ENCODE peak calls at places on chromosomes 11 and 22, in eight cellular contexts. C is heart left ventricle, F is A549, E is tibial artery, O is psoas muscle, D is heart right ventricle, Q is thoracic aorta, K is uterus. L is an unnamed sample.

GRCh38 chr11:6703247-6704063 is 20.3 kb upstream of the MRPL17 start:
- DNase-seq in C (peak; percentile 64), F (peak; percentile 71), E (peak; percentile 59), O (no peak), D (peak; percentile 18), Q (no peak), K (peak; percentile 35), L (peak; percentile 66)

GRCh38 chr11:66907751-66908173 is 50.4 kb downstream of the PC start:
- DNase-seq in C (no peak), F (no peak), E (no peak), O (no peak), D (no peak), Q (no peak), K (no peak), L (no peak)

GRCh38 chr11:62644220-62644619 is 2.2 kb downstream of the GANAB start:
- DNase-seq in C (no peak), F (no peak), E (no peak), O (no peak), D (no peak), Q (no peak), K (no peak), L (no peak)

GRCh38 chr11:122146475-122146874 is 30.5 kb upstream of the BLID start:
- DNase-seq in C (no peak), F (no peak), E (no peak), O (no peak), D (no peak), Q (no peak), K (no peak), L (no peak)

GRCh38 chr11:45021692-45022130 is 71.0 kb upstream of the TP53I11 start:
- DNase-seq in C (peak; percentile 89), F (no peak), E (peak; percentile 89), O (peak; percentile 93), D (peak; percentile 83), Q (peak; percentile 23), K (peak; percentile 69), L (peak; percentile 53)

GRCh38 chr11:67076202-67076601 is 19.6 kb downstream of the RHOD start:
- DNase-seq in C (no peak), F (no peak), E (no peak), O (no peak), D (no peak), Q (no peak), K (no peak), L (no peak)

GRCh38 chr11:74417860-74418508 is 19.8 kb upstream of the PGM2L1 start:
- DNase-seq in C (no peak), F (no peak), E (no peak), O (no peak), D (no peak), Q (no peak), K (no peak), L (no peak)

GRCh38 chr11:124724854-124725718 is 14.7 kb upstream of the NRGN start:
- DNase-seq in C (peak; percentile 57), F (no peak), E (no peak), O (no peak), D (peak; percentile 33), Q (no peak), K (no peak), L (peak; percentile 87)

GRCh38 chr11:75563978-75564552 is 2.0 kb downstream of the SERPINH1 start:
- DNase-seq in C (peak; percentile 76), F (no peak), E (peak; percentile 66), O (peak; percentile 80), D (peak; percentile 62), Q (peak; percentile 62), K (peak; percentile 80), L (no peak)

GRCh38 chr11:41879186-41879738 is 419.8 kb upstream of the LRRC4C start:
- DNase-seq in C (no peak), F (no peak), E (no peak), O (no peak), D (no peak), Q (no peak), K (no peak), L (no peak)

GRCh38 chr11:100715163-100715792 is 28.2 kb downstream of the ARHGAP42 start:
- DNase-seq in C (no peak), F (no peak), E (no peak), O (no peak), D (no peak), Q (no peak), K (no peak), L (no peak)

DNA sequence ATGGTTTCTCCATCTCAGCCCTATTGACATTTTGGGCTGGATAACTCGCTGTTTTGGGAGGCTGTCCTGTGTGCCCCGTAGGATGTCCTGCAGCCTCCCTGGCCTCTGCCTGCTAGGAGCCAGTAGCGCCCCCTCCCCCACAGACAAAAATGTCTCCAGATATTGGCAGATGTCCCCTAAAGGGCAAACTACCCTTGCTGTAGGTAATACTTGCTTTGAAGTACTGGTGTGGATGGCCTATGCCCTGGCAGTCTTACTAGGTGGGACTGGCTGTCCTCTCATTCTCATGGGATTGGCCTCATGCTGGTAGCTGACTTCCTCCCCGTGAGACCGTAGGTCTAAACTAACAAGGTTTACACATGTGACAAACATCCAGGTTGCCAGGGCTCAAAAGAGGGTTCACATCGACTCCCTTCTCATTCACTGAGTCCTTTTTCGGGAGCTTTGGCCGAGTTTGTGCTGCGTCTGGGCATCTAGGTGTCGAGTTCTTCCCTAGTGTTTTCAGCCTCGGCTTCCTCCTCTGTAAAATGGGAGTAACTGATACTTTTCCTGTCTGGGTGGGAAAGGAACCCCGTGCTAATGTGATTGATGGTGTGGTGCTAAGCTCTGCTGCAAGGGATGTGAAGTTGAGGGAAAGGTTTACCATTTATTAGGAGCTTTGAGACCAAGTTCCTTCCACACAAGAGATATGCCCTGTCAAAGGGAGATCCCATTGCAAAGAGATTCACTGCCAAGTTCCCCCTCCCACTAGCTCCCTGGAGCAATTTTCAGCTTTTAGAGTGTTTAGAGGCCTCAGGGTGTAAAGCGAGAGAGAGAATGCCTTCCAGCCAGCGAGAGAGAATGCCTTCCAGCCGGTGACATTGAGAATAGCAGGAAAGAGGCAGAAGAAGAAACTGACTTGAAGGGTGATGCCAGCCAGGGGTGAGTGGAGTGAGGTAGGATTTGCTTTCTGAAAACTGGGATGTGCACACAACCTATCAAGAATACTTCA is 17.0 kb downstream of the PTPRJ start:
- DNase-seq in C (no peak), F (no peak), E (no peak), O (no peak), D (no peak), Q (no peak), K (no peak), L (no peak)
- H3K4me1 ChIP-seq in C (no peaks in the 10 kb centered on the region), F (peaks cover 96% of the 10 kb centered on the region), E (no peaks in the 10 kb centered on the region), O (no peaks in the 10 kb centered on the region), D (no peaks in the 10 kb centered on the region), Q (peaks cover 4% of the 10 kb centered on the region), K (no peaks in the 10 kb centered on the region), L (no peaks in the 10 kb centered on the region)

GRCh38 chr22:39012525-39013516 is 1.2 kb upstream of the APOBEC3C start:
- DNase-seq in C (no peak), F (no peak), E (no peak), O (no peak), D (no peak), Q (no peak), K (peak; percentile 55), L (no peak)

GRCh38 chr22:39013923-39014722 is at the start of gene APOBEC3C:
- DNase-seq in C (peak; percentile 85), F (peak; percentile 58), E (peak; percentile 89), O (peak; percentile 75), D (peak; percentile 65), Q (peak; percentile 34), K (peak; percentile 89), L (peak; percentile 73)

GRCh38 chr22:39007177-39007576 is 6.9 kb upstream of the APOBEC3C start:
- DNase-seq in C (no peak), F (no peak), E (no peak), O (no peak), D (no peak), Q (no peak), K (no peak), L (no peak)

GRCh38 chr22:39016592-39016991 is 2.5 kb downstream of the APOBEC3C start:
- DNase-seq in C (no peak), F (no peak), E (no peak), O (no peak), D (no peak), Q (no peak), K (no peak), L (no peak)

DNA sequence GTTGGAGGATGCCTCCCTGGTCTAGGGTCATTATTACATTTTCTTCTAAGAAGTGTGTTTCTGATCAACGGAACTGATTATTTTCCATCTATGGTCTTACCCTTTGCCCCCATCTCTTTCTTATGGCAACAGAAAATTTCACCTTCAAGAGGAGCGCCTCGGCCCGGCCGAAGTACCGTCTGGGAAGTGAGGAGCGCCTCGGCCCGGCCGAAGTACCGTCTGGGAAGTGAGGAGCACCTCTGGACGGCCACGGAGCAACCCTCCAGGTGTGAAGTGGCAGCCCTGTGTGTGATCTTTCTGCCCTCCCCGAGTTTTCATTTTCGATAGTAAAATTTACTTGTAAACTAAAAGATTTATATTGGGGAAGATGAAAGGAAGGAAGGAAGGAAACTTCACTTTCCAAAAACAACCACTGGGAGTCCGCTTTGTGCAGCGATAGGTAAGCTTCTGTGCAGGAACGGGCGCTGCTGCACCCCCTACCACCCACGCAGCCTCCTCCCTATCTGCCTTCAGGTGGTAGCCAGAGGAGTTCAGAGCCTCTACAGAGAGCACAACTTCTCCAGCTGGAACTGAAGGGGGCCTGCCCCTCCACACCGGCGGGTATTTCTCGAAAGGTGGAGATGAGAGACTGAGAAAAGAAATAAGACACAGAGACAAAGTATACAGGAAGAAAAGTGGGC is 3.0 kb upstream of the APOBEC3C start:
- DNase-seq in C (no peak), F (no peak), E (no peak), O (no peak), D (no peak), Q (no peak), K (no peak), L (no peak)
- TF ChIP-seq CTCF in C (no peak), F (no peak), E (no peak), O (no peak), D (no peak), Q (no peak), K (no peak), L (no peak)

GRCh38 chr11:128187829-128188228 is 399.5 kb downstream of the ETS1 start:
- DNase-seq in C (no peak), F (no peak), E (no peak), O (no peak), D (no peak), Q (no peak), K (no peak), L (no peak)

GRCh38 chr11:128190312-128190711 is 397.0 kb downstream of the ETS1 start:
- DNase-seq in C (no peak), F (no peak), E (no peak), O (no peak), D (no peak), Q (no peak), K (no peak), L (no peak)

GRCh38 chr11:128187377-128187776 is 400.0 kb downstream of the ETS1 start:
- DNase-seq in C (no peak), F (no peak), E (no peak), O (no peak), D (no peak), Q (no peak), K (no peak), L (no peak)

GRCh38 chr11:128188346-128189115 is 398.8 kb downstream of the ETS1 start:
- DNase-seq in C (no peak), F (no peak), E (no peak), O (no peak), D (no peak), Q (no peak), K (no peak), L (no peak)

GRCh38 chr11:128189823-128190222 is 397.5 kb downstream of the ETS1 start:
- DNase-seq in C (no peak), F (no peak), E (no peak), O (no peak), D (no peak), Q (no peak), K (no peak), L (no peak)
- H3K4me1 ChIP-seq in C (no peaks in the 10 kb centered on the region), F (no peaks in the 10 kb centered on the region), E (no peaks in the 10 kb centered on the region), O (no peaks in the 10 kb centered on the region), D (peaks cover 1% of the 10 kb centered on the region), Q (no peaks in the 10 kb centered on the region), K (no peaks in the 10 kb centered on the region), L (no peaks in the 10 kb centered on the region)

GRCh38 chr11:10298342-10298741 is 4.3 kb upstream of the SBF2 start:
- DNase-seq in C (no peak), F (no peak), E (no peak), O (no peak), D (no peak), Q (no peak), K (no peak), L (no peak)
- TF ChIP-seq CTCF in C (no peak), F (no peak), E (no peak), O (no peak), D (no peak), Q (no peak), K (no peak), L (no peak)

L was measured in lung.